ENCODE peak calls at places on chromosomes 1 and 21, in four cellular contexts. U is upper lobe of right lung, S is left ventricle myocardium inferior, K is heart left ventricle. Q is an unnamed sample.

GRCh38 chr1:150974580-150975478 is at the start of gene CERS2:
- DNase-seq in U (peak; percentile 94), S (peak; percentile 86), K (peak; percentile 90), Q (peak; percentile 72)

GRCh38 chr1:19926296-19927129 is 3.1 kb upstream of the PLA2G2E start:
- DNase-seq in U (no peak), S (no peak), K (no peak), Q (no peak)

GRCh38 chr1:3125078-3125477 is 56.1 kb downstream of the PRDM16 start:
- DNase-seq in U (no peak), S (no peak), K (no peak), Q (no peak)

GRCh38 chr1:92882817-92883216 is 51.0 kb downstream of the RPL5 start:
- DNase-seq in U (no peak), S (no peak), K (peak; percentile 26), Q (no peak)

GRCh38 chr1:57637155-57637554 is 213.3 kb upstream of the DAB1 start:
- DNase-seq in U (no peak), S (no peak), K (no peak), Q (no peak)

GRCh38 chr1:223109581-223110026 is 33.4 kb downstream of the TLR5 start:
- DNase-seq in U (no peak), S (no peak), K (no peak), Q (no peak)

GRCh38 chr1:202987922-202988583 is 19.1 kb upstream of the TMEM183A start:
- DNase-seq in U (no peak), S (no peak), K (no peak), Q (no peak)

GRCh38 chr1:33188572-33189275 is 6.9 kb upstream of the TRIM62 start:
- DNase-seq in U (no peak), S (no peak), K (no peak), Q (no peak)

GRCh38 chr1:78089015-78089414 is 43.2 kb downstream of the GIPC2 start:
- DNase-seq in U (no peak), S (no peak), K (no peak), Q (no peak)

GRCh38 chr1:23657659-23658275 is 33.8 kb upstream of the RPL11 start:
- DNase-seq in U (peak; percentile 75), S (peak; percentile 40), K (peak; percentile 44), Q (no peak)

GRCh38 chr1:80594013-80594412 is 1206.7 kb upstream of the ADGRL2 start:
- DNase-seq in U (no peak), S (no peak), K (no peak), Q (no peak)

GRCh38 chr1:49765034-49765433 is 258.7 kb downstream of the AGBL4 start:
- DNase-seq in U (no peak), S (no peak), K (no peak), Q (no peak)

GRCh38 chr1:5515501-5515900 is 476.7 kb downstream of the NPHP4 start:
- DNase-seq in U (no peak), S (no peak), K (no peak), Q (no peak)

GRCh38 chr1:64323054-64323453 is 119.6 kb downstream of the UBE2U start:
- DNase-seq in U (no peak), S (no peak), K (no peak), Q (no peak)
- H3K9me3 ChIP-seq in U (no peaks in the 10 kb centered on the region), S (no peaks in the 10 kb centered on the region), K (no peaks in the 10 kb centered on the region), Q (no peaks in the 10 kb centered on the region)

GRCh38 chr21:38223893-38224540 is 32.8 kb upstream of the KCNJ15 start:
- DNase-seq in U (no peak), S (no peak), K (no peak), Q (no peak)

GRCh38 chr21:38228115-38228514 is 28.7 kb upstream of the KCNJ15 start:
- DNase-seq in U (no peak), S (no peak), K (no peak), Q (no peak)

GRCh38 chr21:38221594-38221993 is 35.2 kb upstream of the KCNJ15 start:
- DNase-seq in U (no peak), S (no peak), K (no peak), Q (no peak)

GRCh38 chr21:38229260-38229877 is 27.4 kb upstream of the KCNJ15 start:
- DNase-seq in U (no peak), S (no peak), K (no peak), Q (no peak)

GRCh38 chr21:38227401-38227800 is 29.4 kb upstream of the KCNJ15 start:
- DNase-seq in U (no peak), S (no peak), K (no peak), Q (no peak)
- H3K9me3 ChIP-seq in U (peaks cover 23% of the 10 kb centered on the region), S (peaks cover 94% of the 10 kb centered on the region), K (peaks cover 80% of the 10 kb centered on the region), Q (peaks cover 3% of the 10 kb centered on the region)

GRCh38 chr1:11350265-11350664 is 77.3 kb downstream of the UBIAD1 start:
- DNase-seq in U (no peak), S (no peak), K (no peak), Q (no peak)
- H3K9me3 ChIP-seq in U (no peaks in the 10 kb centered on the region), S (peaks cover 37% of the 10 kb centered on the region), K (no peaks in the 10 kb centered on the region), Q (no peaks in the 10 kb centered on the region)

DNA sequence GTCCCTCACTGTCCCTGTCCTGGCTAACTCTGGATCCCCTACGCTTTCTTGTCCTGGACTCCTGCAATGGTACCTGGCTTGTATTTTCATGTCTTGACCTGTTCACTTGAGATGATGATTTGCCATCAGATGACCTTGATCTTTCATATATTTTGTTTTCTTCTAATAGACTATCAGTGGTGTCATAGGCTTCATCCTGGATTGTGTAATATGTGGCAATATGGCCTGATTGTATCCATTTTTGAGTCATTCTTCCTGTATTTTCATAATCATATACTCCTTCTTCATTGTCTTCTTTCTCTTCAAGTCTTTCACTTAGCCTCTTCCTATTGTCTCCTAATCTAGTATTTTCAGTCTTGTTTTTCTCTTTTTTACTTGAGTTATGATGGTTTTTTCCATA is 11.1 kb downstream of the FLG start:
- DNase-seq in U (no peak), S (no peak), K (no peak), Q (no peak)
- H3K9me3 ChIP-seq in U (no peaks in the 10 kb centered on the region), S (peaks cover 5% of the 10 kb centered on the region), K (no peaks in the 10 kb centered on the region), Q (no peaks in the 10 kb centered on the region)

DNA sequence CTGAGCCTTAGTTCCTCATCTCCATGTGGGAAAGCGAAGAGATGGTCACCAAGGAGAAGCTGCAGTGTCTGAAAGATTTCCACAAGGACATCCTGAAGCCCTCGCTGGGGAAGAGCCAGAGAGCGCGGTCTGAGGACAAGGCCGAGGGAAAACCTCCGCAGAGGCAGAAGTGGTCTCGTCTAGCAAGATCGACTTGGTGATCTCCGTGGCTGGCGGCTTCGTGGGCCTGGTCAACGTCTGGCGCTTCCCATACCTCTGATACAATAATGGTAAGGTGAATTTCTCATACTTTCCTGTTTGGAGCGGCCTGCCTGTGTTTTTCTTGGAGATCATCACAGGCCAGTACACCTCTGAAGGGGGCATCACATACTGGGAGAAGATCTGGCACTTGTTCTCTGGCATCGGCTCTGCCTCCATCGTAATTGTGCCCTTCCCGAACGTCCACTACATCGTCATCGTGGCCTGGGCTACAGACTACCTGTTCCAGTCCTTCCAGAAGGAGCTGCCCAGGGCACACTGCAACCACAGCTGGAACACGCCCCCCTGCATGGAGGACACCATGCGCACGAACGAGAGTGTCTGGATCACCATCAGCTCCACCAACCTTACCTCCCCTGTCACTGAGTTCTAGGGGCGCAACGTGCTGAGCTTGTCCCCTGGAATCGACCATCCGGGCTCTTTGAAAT is 841.1 kb upstream of the TMPRSS15 start:
- DNase-seq in U (no peak), S (no peak), K (no peak), Q (no peak)
- H3K9me3 ChIP-seq in U (no peaks in the 10 kb centered on the region), S (no peaks in the 10 kb centered on the region), K (peaks cover 35% of the 10 kb centered on the region), Q (no peaks in the 10 kb centered on the region)

Q was measured in T-helper 17 cell.